ENCODE peak calls at places on chromosomes 7 and 10, in four cellular contexts. J is H1, Q is H9, E is mesendoderm. V is an unnamed sample.
A peak's percentile ranks its signal among the peaks of the same experiment; 100 is the strongest.

GRCh38 chr7:71255537-71256178 is 123.7 kb downstream of the GALNT17 start:
- DNase-seq in Q (no peak), J (no peak), E (peak; percentile 19), V (no peak)

GRCh38 chr7:91949221-91950009 is 8.8 kb downstream of the AKAP9 start:
- DNase-seq in J (no peak), Q (no peak), E (peak; percentile 11), V (peak; percentile 60)

GRCh38 chr10:34286136-34286739 is 528.9 kb downstream of the PARD3 start:
- DNase-seq in J (no peak), E (peak; percentile 59), Q (peak; percentile 45), V (peak; percentile 41)

GRCh38 chr7:155850730-155851678 is 38.7 kb upstream of the SHH start:
- DNase-seq in J (no peak), Q (no peak), E (no peak), V (no peak)

GRCh38 chr7:27117687-27118491 is 12.7 kb downstream of the HOXA4 start:
- DNase-seq in E (no peak), J (no peak), Q (peak; percentile 59), V (peak; percentile 97)

GRCh38 chr7:140348161-140348849 is 50.0 kb downstream of the SLC37A3 start:
- DNase-seq in J (no peak), E (no peak), Q (no peak), V (peak; percentile 65)

GRCh38 chr7:57343901-57344622 is 105.9 kb upstream of the ZNF716 start:
- DNase-seq in J (no peak), Q (no peak), E (no peak), V (no peak)

GRCh38 chr7:81501220-81501619 is 268.6 kb downstream of the HGF start:
- DNase-seq in Q (no peak), E (no peak), J (no peak), V (peak; percentile 81)

GRCh38 chr10:47376522-47377220 is 7.4 kb downstream of the ZNF488 start:
- DNase-seq in J (no peak), E (no peak), Q (peak; percentile 8), V (no peak)

GRCh38 chr7:14690486-14690885 is 212.1 kb downstream of the DGKB start:
- DNase-seq in E (no peak), Q (no peak), J (no peak), V (no peak)

GRCh38 chr10:45625879-45626278 is 46.7 kb downstream of the ZFAND4 start:
- DNase-seq in Q (no peak), E (no peak), J (no peak), V (no peak)

GRCh38 chr7:129388353-129389098 is 45.7 kb upstream of the STRIP2 start:
- DNase-seq in J (no peak), Q (no peak), E (no peak), V (no peak)

GRCh38 chr7:6277476-6277875 is 5.1 kb upstream of the CYTH3 start:
- DNase-seq in J (no peak), Q (no peak), E (no peak), V (no peak)

GRCh38 chr7:17830206-17830605 is 110.1 kb downstream of the SNX13 start:
- DNase-seq in Q (no peak), J (no peak), E (no peak), V (no peak)

GRCh38 chr7:30166155-30166840 is 31.5 kb downstream of the MTURN start:
- DNase-seq in J (no peak), E (no peak), Q (no peak), V (no peak)

GRCh38 chr10:16923309-16923708 is 106.1 kb upstream of the RSU1 start:
- DNase-seq in Q (no peak), E (no peak), J (no peak), V (no peak)

GRCh38 chr10:20013991-20014750 is 197.9 kb downstream of the PLXDC2 start:
- DNase-seq in J (no peak), E (no peak), Q (no peak), V (no peak)
- H4K5ac ChIP-seq in J (no peak overlapping the region), E (no peak overlapping the region), Q (no peak overlapping the region), V (no peak overlapping the region)

GRCh38 chr7:136479922-136480321 is 388.5 kb upstream of the CHRM2 start:
- DNase-seq in Q (no peak), J (no peak), E (no peak), V (no peak)
- H2BK15ac ChIP-seq in Q (no peak overlapping the region), J (no peak overlapping the region), E (no peak overlapping the region), V (no peak overlapping the region)

DNA sequence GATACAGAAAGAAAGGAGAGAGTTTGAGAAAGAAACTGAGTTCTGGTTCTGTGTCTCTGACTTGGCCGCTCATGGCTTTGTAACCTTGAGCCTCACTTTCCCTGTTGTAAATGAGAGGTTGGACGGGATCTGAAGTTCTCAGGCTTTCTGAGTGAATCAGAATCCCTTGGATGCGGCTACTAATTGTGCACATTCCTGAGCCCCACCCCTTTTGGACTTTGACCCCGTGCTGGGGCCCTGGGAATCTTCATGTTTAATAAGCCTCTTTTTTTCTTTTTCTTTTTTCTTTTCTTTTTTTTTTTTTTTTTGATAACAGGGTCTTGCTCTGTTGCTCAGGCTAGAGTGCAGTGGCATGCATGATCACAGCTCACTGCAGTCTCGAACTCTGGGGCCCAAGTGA is 26.9 kb downstream of the SLC25A28 start:
- DNase-seq in J (no peak), E (no peak), Q (no peak), V (no peak)
- H4K5ac ChIP-seq in J (no peak overlapping the region), E (no peak overlapping the region), Q (no peak overlapping the region), V (no peak overlapping the region)

DNA sequence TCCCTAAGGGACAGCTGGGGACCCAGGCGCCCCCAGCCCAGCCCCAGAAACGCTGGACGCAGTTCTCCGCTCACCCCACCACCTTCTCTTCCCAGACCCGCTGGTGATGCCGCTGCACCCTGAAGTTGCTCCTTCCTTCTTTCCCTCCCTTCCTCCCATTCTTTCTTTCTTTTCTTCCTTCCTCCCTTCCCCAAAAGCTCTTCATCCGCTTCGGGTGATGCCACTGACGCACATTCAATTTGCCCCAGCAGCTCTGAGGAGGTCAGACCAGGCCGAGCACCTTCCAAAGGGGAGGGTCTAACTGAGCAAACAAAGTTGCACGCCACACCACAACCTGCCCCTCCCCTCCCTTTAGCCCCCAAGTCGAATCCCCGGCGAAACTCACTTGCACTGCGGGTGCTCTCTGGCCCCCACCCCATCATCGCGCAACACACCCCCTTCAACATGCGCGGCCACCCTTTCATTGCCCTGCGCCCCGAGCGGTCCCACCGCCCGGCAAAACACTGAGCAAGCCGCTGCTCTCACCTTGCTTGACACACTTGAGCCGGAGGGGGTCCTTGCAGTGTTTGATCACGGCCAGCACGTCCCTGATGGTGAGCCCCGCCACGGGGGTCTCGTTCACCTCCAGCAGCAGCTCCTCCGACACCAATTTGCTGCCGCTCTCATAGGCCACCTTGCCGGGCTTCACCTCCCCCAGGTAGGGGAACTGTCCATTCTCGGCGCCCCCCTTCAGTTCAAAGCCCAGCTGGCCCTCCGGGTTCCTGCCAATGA is 787 bp downstream of the MAGI2 start:
- DNase-seq in Q (peak; percentile 36), E (peak; percentile 37), J (no peak), V (peak; percentile 26)
- H2BK15ac ChIP-seq in Q (no peak overlapping the region), E (no peak overlapping the region), J (no peak overlapping the region), V (peak overlapping the region; percentile 94)

GRCh38 chr7:7790041-7790751 is 71.8 kb upstream of the RPA3 start:
- DNase-seq in E (no peak), Q (no peak), J (no peak), V (no peak)
- H4K5ac ChIP-seq in E (no peak overlapping the region), Q (no peak overlapping the region), J (no peak overlapping the region), V (no peak overlapping the region)

GRCh38 chr7:11570922-11571550 is 261.0 kb downstream of the THSD7A start:
- DNase-seq in E (no peak), J (no peak), Q (no peak), V (no peak)
- H2BK15ac ChIP-seq in E (no peak overlapping the region), J (no peak overlapping the region), Q (no peak overlapping the region), V (no peak overlapping the region)

DNA sequence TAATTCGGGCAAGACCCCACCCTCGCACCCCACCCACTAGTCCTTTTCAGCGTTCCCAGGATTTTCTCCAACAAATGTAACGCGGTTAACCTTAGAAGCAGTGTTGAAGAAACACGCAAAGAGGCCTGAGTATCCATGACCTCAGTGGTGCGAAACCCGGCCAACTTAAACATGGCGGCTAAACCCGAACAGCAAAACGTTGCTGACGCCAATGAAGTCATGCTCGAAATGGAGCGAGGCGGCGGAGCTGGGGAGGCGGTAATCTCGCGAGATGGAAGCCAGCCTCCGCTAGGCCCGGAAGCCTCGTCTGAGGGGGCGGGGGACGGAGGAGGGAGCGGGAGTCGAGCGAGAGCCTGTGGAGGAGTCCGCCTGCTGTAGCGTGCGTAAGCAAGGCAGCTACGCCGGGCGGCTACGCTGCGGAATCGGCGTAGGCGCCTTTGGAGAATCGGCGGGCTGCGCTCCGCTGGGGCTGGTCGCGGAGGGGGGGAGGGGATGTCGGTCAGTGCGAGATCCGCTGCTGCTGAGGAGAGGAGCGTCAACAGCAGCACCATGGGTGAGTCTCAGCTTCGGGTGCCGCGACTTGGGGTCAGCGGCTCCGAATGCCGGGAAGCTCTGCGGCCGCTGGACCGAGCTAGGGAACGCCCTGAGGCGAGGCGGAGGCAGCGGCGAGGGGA is at the start of gene SEPTIN7:
- DNase-seq in E (peak; percentile 99), J (peak; percentile 95), Q (peak; percentile 99), V (peak; percentile 99)
- H4K5ac ChIP-seq in E (no peak within 1 kb of the TSS), J (peak within 1 kb of the TSS; percentile 99), Q (peak within 1 kb of the TSS; percentile 93), V (peak within 1 kb of the TSS; percentile 98)

DNA sequence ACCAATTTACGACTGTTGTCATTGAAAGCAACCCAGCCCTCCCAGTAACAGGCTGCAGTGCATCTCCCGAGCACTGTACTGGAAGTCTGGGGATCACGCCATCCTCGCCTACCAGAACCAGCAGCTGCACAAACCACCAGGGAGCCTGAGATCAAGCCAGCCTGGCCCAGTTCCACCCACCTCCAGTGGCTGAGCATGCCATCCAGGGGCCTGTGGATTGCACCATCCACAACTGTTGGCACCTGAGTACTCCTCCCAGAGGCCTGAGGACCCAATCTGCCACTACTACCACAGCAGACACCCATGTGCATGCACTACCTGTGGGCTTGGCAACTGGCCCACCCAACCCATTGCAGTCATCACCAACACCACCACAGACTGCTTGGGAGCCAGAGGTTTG is 44.2 kb downstream of the HERPUD2 start:
- DNase-seq in J (no peak), E (no peak), Q (no peak), V (no peak)
- H2BK15ac ChIP-seq in J (no peak overlapping the region), E (no peak overlapping the region), Q (no peak overlapping the region), V (no peak overlapping the region)

GRCh38 chr7:25289522-25289921 is 61.2 kb upstream of the NPVF start:
- DNase-seq in E (no peak), J (no peak), Q (no peak), V (no peak)

GRCh38 chr7:25294624-25295023 is 66.3 kb upstream of the NPVF start:
- DNase-seq in J (no peak), Q (no peak), E (no peak), V (no peak)

GRCh38 chr7:25286756-25287155 is 58.5 kb upstream of the NPVF start:
- DNase-seq in Q (no peak), E (no peak), J (no peak), V (no peak)

DNA sequence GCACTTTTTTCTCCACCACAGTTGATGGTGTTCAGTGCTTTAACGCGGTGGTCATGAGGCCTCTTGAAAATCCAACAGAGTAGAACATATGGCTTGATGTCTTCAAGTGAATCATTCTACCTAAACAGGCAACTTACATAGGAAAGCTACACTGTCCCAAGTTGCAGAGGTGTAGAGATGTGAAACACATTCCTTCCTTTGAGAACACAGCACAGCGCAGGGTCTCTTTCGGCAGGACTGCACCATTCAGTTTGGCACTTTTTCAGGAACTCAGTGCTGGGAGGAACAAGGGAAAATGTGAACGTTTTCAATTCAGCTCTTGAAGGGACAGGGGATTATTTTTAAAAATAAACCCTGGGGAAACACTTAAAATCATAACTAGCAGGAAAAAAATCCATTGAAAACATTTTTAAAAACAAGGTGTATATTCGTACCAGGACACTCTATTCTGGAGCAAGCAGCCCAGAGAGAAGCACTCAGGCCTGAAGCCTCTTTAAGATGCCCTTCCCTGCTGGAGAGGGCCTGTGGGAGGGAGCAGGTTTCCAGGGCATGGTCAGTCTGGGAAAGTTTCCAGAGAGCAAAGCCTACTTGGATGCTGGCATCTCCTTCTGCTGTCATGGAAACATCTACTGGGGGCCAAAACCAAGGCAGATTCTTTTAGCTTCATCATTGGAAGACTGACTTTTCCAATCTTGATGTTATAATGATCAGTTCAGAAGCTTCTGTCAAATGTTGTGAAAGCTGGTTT is 60.4 kb upstream of the NPVF start:
- DNase-seq in Q (no peak), J (no peak), E (no peak), V (no peak)
- H4K5ac ChIP-seq in Q (no peak overlapping the region), J (no peak overlapping the region), E (no peak overlapping the region), V (no peak overlapping the region)